ENCODE peak calls at places on chromosome 12, in nine cellular contexts. D is amniotic epithelial cell; C is heart right ventricle; M is NCI-H1417; S is non-pigmented ciliary epithelial cell; I is left ventricle myocardium superior; K is GM20000; L is stimulated activated CD4-positive, alpha-beta T cell treated with anti-CD3 and anti-CD28 coated beads, Interleukin-2, amount 100 ng/mL, for 48 hours; F is effector memory CD4-positive, alpha-beta T cell. G is an unnamed sample.

GRCh38 chr12:75969768-75970167 is 61.8 kb downstream of the PHLDA1 start:
- DNase-seq in D (peak), C (no peak), M (no peak), S (no peak), I (no peak), K (no peak), L (no peak), F (no peak), G (no peak)

GRCh38 chr12:96053476-96054261 is 18.3 kb upstream of the LTA4H start:
- DNase-seq in D (no peak), C (no peak), M (no peak), S (no peak), I (no peak), K (no peak), L (no peak), F (no peak), G (no peak)

GRCh38 chr12:87136330-87136976 is 880.3 kb upstream of the MGAT4C start:
- DNase-seq in D (peak), C (no peak), M (no peak), S (no peak), I (no peak), K (no peak), L (no peak), F (no peak), G (no peak)

GRCh38 chr12:125296701-125297100 is 231.5 kb downstream of the AACS start:
- DNase-seq in D (no peak), C (no peak), M (no peak), S (no peak), I (no peak), K (no peak), L (no peak), F (no peak), G (no peak)

GRCh38 chr12:74229671-74230070 is 308.0 kb upstream of the ATXN7L3B start:
- DNase-seq in D (no peak), C (no peak), M (no peak), S (no peak), I (no peak), K (no peak), L (no peak), F (no peak), G (no peak)

GRCh38 chr12:124804011-124804621 is 59.5 kb downstream of the SCARB1 start:
- DNase-seq in D (peak), C (no peak), M (no peak), S (no peak), I (peak), K (peak), L (no peak), F (no peak), G (peak)

GRCh38 chr12:12018454-12018853 is 52.3 kb upstream of the BCL2L14 start:
- DNase-seq in D (peak), C (no peak), M (no peak), S (no peak), I (no peak), K (no peak), L (no peak), F (no peak), G (no peak)

GRCh38 chr12:76259071-76259470 is 89.1 kb downstream of the BBS10 start:
- DNase-seq in D (no peak), C (no peak), M (no peak), S (no peak), I (no peak), K (no peak), L (no peak), F (no peak), G (no peak)

GRCh38 chr12:30694971-30695326 is 720 bp downstream of the IPO8 start:
- DNase-seq in D (peak), C (peak), M (peak), S (no peak), I (peak), K (peak), L (no peak), F (no peak), G (no peak)

GRCh38 chr12:108691995-108692808 is 39.1 kb downstream of the CORO1C start:
- DNase-seq in D (peak), C (peak), M (peak), S (no peak), I (peak), K (no peak), L (no peak), F (no peak), G (no peak)

G was measured in lower leg skin.